ENCODE peak calls at places on chromosome 20, in four cellular contexts. One of them, this sample, is unnamed.

GRCh38 chr20:13865825-13866351 is 81.1 kb downstream of the NDUFAF5 start:
- DNase-seq in dorsolateral prefrontal cortex: no peak
- DNase-seq in IMR-90: no peak
- DNase-seq in lung: no peak
- DNase-seq in this sample: no peak

GRCh38 chr20:1932971-1933370 is 37.8 kb downstream of the SIRPA start:
- DNase-seq in lung: no peak
- DNase-seq in dorsolateral prefrontal cortex: no peak
- DNase-seq in IMR-90: no peak
- DNase-seq in this sample: no peak

GRCh38 chr20:19784511-19785172 is 26.6 kb downstream of the RIN2 start:
- DNase-seq in IMR-90: peak; percentile 91
- DNase-seq in dorsolateral prefrontal cortex: peak; percentile 70
- DNase-seq in lung: peak; percentile 60
- DNase-seq in this sample: peak; percentile 93

GRCh38 chr20:11791316-11792228 is 126.1 kb upstream of the BTBD3 start:
- DNase-seq in IMR-90: no peak
- DNase-seq in lung: no peak
- DNase-seq in dorsolateral prefrontal cortex: no peak
- DNase-seq in this sample: no peak

GRCh38 chr20:7893019-7893730 is 47.1 kb downstream of the HAO1 start:
- DNase-seq in lung: no peak
- DNase-seq in IMR-90: no peak
- DNase-seq in dorsolateral prefrontal cortex: no peak
- DNase-seq in this sample: peak; percentile 14

GRCh38 chr20:4516851-4517250 is 204.9 kb upstream of the PRND start:
- DNase-seq in lung: no peak
- DNase-seq in IMR-90: no peak
- DNase-seq in dorsolateral prefrontal cortex: no peak
- DNase-seq in this sample: no peak

GRCh38 chr20:9617062-9617461 is 102.7 kb downstream of the LAMP5 start:
- DNase-seq in dorsolateral prefrontal cortex: peak; percentile 75
- DNase-seq in IMR-90: peak; percentile 66
- DNase-seq in lung: peak; percentile 45
- DNase-seq in this sample: peak; percentile 75

GRCh38 chr20:61117725-61118124 is 134.3 kb upstream of the CDH4 start:
- DNase-seq in IMR-90: peak; percentile 80
- DNase-seq in lung: no peak
- DNase-seq in dorsolateral prefrontal cortex: no peak
- DNase-seq in this sample: no peak

GRCh38 chr20:1942061-1942460 is 46.9 kb downstream of the SIRPA start:
- DNase-seq in IMR-90: no peak
- DNase-seq in dorsolateral prefrontal cortex: no peak
- DNase-seq in lung: no peak
- DNase-seq in this sample: no peak

GRCh38 chr20:2874456-2874855 is 1.2 kb downstream of the PTPRA start:
- DNase-seq in IMR-90: peak; percentile 39
- DNase-seq in lung: no peak
- DNase-seq in dorsolateral prefrontal cortex: peak; percentile 33
- DNase-seq in this sample: no peak

GRCh38 chr20:10369723-10370090 is 64.3 kb downstream of the MKKS start:
- DNase-seq in dorsolateral prefrontal cortex: no peak
- DNase-seq in IMR-90: peak; percentile 37
- DNase-seq in lung: no peak
- DNase-seq in this sample: peak; percentile 58

GRCh38 chr20:44780226-44780625 is 30.1 kb downstream of the RIMS4 start:
- DNase-seq in IMR-90: peak; percentile 55
- DNase-seq in dorsolateral prefrontal cortex: no peak
- DNase-seq in lung: no peak
- DNase-seq in this sample: peak; percentile 76

GRCh38 chr20:11060423-11061205 is 386.8 kb upstream of the JAG1 start:
- DNase-seq in lung: no peak
- DNase-seq in dorsolateral prefrontal cortex: no peak
- DNase-seq in IMR-90: no peak
- DNase-seq in this sample: no peak

GRCh38 chr20:36866681-36867485 is 9.1 kb upstream of the TLDC2 start:
- DNase-seq in IMR-90: peak; percentile 64
- DNase-seq in dorsolateral prefrontal cortex: no peak
- DNase-seq in lung: no peak
- DNase-seq in this sample: no peak

GRCh38 chr20:58538752-58539151 is 23.6 kb upstream of the APCDD1L start:
- DNase-seq in IMR-90: peak; percentile 78
- DNase-seq in lung: no peak
- DNase-seq in dorsolateral prefrontal cortex: no peak
- DNase-seq in this sample: no peak

GRCh38 chr20:25538838-25539665 is 46.3 kb downstream of the NINL start:
- DNase-seq in lung: no peak
- DNase-seq in dorsolateral prefrontal cortex: no peak
- DNase-seq in IMR-90: no peak
- DNase-seq in this sample: no peak

GRCh38 chr20:23334111-23334510 is 16.5 kb upstream of the NXT1 start:
- DNase-seq in dorsolateral prefrontal cortex: no peak
- DNase-seq in lung: no peak
- DNase-seq in IMR-90: no peak
- DNase-seq in this sample: no peak

GRCh38 chr20:22472386-22472785 is 112.0 kb downstream of the FOXA2 start:
- DNase-seq in dorsolateral prefrontal cortex: no peak
- DNase-seq in lung: no peak
- DNase-seq in IMR-90: no peak
- DNase-seq in this sample: no peak

GRCh38 chr20:62814709-62815065 is 2.2 kb upstream of the COL9A3 start:
- DNase-seq in IMR-90: no peak
- DNase-seq in dorsolateral prefrontal cortex: no peak
- DNase-seq in lung: no peak
- DNase-seq in this sample: no peak

GRCh38 chr20:62816879-62817873 is at the start of gene COL9A3:
- DNase-seq in dorsolateral prefrontal cortex: peak; percentile 62
- DNase-seq in lung: no peak
- DNase-seq in IMR-90: no peak
- DNase-seq in this sample: no peak

GRCh38 chr20:62817975-62818591 is 1.2 kb downstream of the COL9A3 start:
- DNase-seq in lung: no peak
- DNase-seq in dorsolateral prefrontal cortex: no peak
- DNase-seq in IMR-90: no peak
- DNase-seq in this sample: no peak

GRCh38 chr20:62815066-62815991 is 1.5 kb upstream of the COL9A3 start:
- DNase-seq in IMR-90: peak; percentile 41
- DNase-seq in lung: no peak
- DNase-seq in dorsolateral prefrontal cortex: no peak
- DNase-seq in this sample: peak; percentile 48

DNA sequence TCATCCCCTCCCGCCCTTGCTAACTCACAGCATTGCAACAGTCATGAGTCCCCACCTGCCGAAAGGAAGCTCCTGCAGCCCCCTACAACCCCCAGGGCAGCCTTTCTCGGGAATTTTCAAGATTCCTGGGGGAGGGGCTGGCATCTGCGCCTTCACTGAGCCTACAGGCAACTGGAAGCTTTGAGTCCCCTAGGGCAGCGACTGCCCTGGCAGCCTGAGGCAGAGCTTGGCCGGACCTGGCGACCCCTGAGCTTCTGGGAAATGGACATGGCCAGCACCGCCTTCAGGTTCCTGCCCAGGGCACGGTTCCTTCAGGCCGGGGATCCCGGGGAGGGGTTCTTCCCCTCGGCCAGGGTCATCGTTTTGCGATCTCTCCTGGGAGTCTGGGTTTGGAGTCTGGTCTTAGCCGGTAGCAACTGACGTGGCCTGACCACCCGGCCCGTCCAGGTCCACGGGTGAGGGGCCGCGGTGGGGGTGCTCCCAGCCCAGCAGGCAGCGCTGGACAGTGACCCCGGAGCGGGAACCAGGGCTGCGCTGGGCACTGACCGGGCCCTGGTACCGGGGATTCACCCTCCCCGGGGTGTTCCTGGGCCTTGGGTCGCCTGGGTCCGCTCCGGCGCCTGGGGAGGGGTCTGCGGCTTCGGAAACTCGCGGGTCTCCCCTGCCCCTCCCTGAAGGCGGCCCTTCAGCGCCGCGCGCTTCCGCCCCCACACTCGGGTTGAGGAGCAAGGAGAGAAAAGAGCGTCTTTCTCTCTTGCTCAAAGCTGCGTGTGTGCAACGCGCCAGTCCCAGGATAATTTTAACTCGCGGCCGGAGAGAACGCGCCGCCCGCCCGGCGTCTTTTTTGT is 595 bp upstream of the COL9A3 start:
- DNase-seq in lung: no peak
- DNase-seq in dorsolateral prefrontal cortex: no peak
- DNase-seq in IMR-90: peak; percentile 17
- DNase-seq in this sample: no peak
- H3K4me3 ChIP-seq in lung: peak overlapping the region; percentile 5
- H3K4me3 ChIP-seq in dorsolateral prefrontal cortex: peak overlapping the region; percentile 43
- H3K4me3 ChIP-seq in IMR-90: peak overlapping the region; percentile 18
- H3K4me3 ChIP-seq in this sample: peak overlapping the region; percentile 27

GRCh38 chr20:47150403-47151152 is 205.9 kb downstream of the ZMYND8 start:
- DNase-seq in dorsolateral prefrontal cortex: peak; percentile 27
- DNase-seq in IMR-90: peak; percentile 73
- DNase-seq in lung: peak; percentile 62
- DNase-seq in this sample: peak; percentile 84
- TF ChIP-seq CTCF in dorsolateral prefrontal cortex: peak; percentile 38
- TF ChIP-seq CTCF in IMR-90: peak; percentile 81
- TF ChIP-seq CTCF in lung: peak; percentile 38
- TF ChIP-seq CTCF in this sample: peak; percentile 80

DNA sequence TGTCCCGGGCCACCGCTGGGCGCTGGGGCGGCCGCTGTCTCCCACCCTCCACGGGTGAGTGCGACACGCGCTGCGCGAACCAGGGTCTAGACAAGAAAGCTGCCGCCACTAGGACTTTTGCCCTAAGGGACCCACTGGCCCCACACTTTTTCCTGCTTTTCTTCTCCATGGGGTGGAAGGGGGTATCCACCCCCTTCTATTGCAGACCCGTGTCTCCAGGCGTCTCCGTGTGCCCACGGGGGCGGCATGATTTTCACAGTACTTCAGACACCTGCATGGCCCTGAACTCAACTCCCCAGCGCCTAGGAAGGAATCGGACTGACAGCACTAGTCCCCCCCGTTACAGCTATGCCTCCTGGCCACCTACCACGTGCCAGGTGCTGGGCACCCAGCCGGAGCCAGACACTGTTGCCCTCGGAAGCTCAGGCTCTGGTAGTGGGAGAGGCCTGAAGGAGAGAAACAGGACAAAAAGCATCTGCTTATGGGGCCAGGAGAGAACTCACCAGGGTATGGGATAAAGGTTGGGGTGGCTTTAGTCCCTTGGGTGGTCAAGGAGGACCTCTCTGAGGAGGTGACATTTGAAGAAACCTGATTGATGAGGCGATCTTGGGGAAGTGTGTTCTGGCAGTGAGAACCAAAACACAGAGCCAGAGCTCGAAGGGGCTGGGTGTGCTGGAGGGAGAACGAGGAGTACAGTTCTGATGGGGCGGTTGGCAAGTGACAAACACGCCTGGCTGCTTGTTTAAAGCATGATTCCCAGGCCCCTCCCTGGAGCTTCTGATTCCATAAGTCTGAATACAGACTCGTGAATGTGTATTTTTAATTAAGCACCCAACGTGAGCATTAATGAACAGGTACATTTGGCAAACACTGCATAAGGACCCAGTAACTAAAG is 622 bp upstream of the NFATC2 start:
- DNase-seq in dorsolateral prefrontal cortex: no peak
- DNase-seq in lung: no peak
- DNase-seq in IMR-90: no peak
- DNase-seq in this sample: no peak
- H3K4me3 ChIP-seq in dorsolateral prefrontal cortex: peak overlapping the region; percentile 34
- H3K4me3 ChIP-seq in lung: no peak overlapping the region
- H3K4me3 ChIP-seq in IMR-90: no peak overlapping the region
- H3K4me3 ChIP-seq in this sample: no peak overlapping the region

DNA sequence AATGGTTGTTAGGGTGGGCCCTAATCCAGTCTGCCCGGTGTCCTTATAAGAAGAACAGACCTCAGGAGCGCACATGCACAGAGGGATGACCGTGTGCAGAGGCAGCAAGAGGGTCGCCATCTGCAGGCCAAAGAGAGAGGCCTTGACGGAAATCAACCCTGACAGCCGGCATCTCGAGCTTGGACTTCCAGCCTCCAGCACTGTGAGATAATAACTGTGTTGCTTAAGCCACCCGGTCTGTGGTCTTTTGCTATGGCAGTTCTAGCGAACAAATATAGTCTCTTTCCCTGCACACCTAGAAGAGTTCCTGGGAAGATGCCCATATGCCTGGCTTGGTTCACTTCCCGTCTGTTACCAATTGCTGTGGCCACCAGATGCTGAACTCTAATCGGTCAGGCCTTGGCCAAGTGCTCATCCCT is 35.3 kb upstream of the PTGIS start:
- DNase-seq in dorsolateral prefrontal cortex: no peak
- DNase-seq in IMR-90: peak; percentile 45
- DNase-seq in lung: no peak
- DNase-seq in this sample: peak; percentile 72
- TF ChIP-seq CTCF in dorsolateral prefrontal cortex: no peak
- TF ChIP-seq CTCF in IMR-90: peak; percentile 46
- TF ChIP-seq CTCF in lung: no peak
- TF ChIP-seq CTCF in this sample: peak; percentile 55

GRCh38 chr20:17504326-17504897 is 26.8 kb downstream of the BFSP1 start:
- DNase-seq in dorsolateral prefrontal cortex: no peak
- DNase-seq in lung: no peak
- DNase-seq in IMR-90: no peak
- DNase-seq in this sample: no peak
- H3K4me3 ChIP-seq in dorsolateral prefrontal cortex: peak overlapping the region; percentile 48
- H3K4me3 ChIP-seq in lung: no peak overlapping the region
- H3K4me3 ChIP-seq in IMR-90: no peak overlapping the region
- H3K4me3 ChIP-seq in this sample: peak overlapping the region; percentile 47